ENCODE peak calls at places on chromosomes 4 and X, in nine cellular contexts. One of them, this sample, is unnamed. For H3K9me3, the result is how much of the 10 kb centered on the place peaks cover.

GRCh38 chr4:135072553-135072952 is 871.0 kb upstream of the PABPC4L start:
- DNase-seq in transverse colon: no peak
- DNase-seq in stomach: no peak
- DNase-seq in effector memory CD4-positive, alpha-beta T cell: no peak
- DNase-seq in prostate gland: no peak
- DNase-seq in psoas muscle: no peak
- DNase-seq in endothelial cell of umbilical vein: no peak
- DNase-seq in sigmoid colon: no peak
- DNase-seq in uterus: no peak
- DNase-seq in this sample: no peak

GRCh38 chr4:99248714-99249113 is 29.7 kb upstream of the ADH6 start:
- DNase-seq in transverse colon: no peak
- DNase-seq in sigmoid colon: no peak
- DNase-seq in effector memory CD4-positive, alpha-beta T cell: no peak
- DNase-seq in uterus: no peak
- DNase-seq in psoas muscle: no peak
- DNase-seq in prostate gland: no peak
- DNase-seq in stomach: no peak
- DNase-seq in endothelial cell of umbilical vein: no peak
- DNase-seq in this sample: no peak

GRCh38 chr4:79247695-79248394 is 78.0 kb downstream of the NAA11 start:
- DNase-seq in effector memory CD4-positive, alpha-beta T cell: no peak
- DNase-seq in transverse colon: no peak
- DNase-seq in psoas muscle: no peak
- DNase-seq in prostate gland: no peak
- DNase-seq in uterus: no peak
- DNase-seq in stomach: no peak
- DNase-seq in sigmoid colon: peak
- DNase-seq in endothelial cell of umbilical vein: no peak
- DNase-seq in this sample: no peak

GRCh38 chr4:16843831-16844508 is 54.5 kb downstream of the LDB2 start:
- DNase-seq in stomach: no peak
- DNase-seq in sigmoid colon: no peak
- DNase-seq in uterus: no peak
- DNase-seq in transverse colon: no peak
- DNase-seq in psoas muscle: no peak
- DNase-seq in endothelial cell of umbilical vein: peak
- DNase-seq in effector memory CD4-positive, alpha-beta T cell: no peak
- DNase-seq in prostate gland: no peak
- DNase-seq in this sample: no peak

GRCh38 chr4:109025471-109026076 is 262.7 kb upstream of the ETNPPL start:
- DNase-seq in effector memory CD4-positive, alpha-beta T cell: no peak
- DNase-seq in endothelial cell of umbilical vein: no peak
- DNase-seq in stomach: no peak
- DNase-seq in transverse colon: no peak
- DNase-seq in psoas muscle: no peak
- DNase-seq in uterus: no peak
- DNase-seq in sigmoid colon: no peak
- DNase-seq in prostate gland: no peak
- DNase-seq in this sample: no peak

GRCh38 chr4:20126906-20127305 is 124.8 kb upstream of the SLIT2 start:
- DNase-seq in sigmoid colon: no peak
- DNase-seq in prostate gland: no peak
- DNase-seq in endothelial cell of umbilical vein: no peak
- DNase-seq in transverse colon: no peak
- DNase-seq in stomach: no peak
- DNase-seq in effector memory CD4-positive, alpha-beta T cell: no peak
- DNase-seq in uterus: no peak
- DNase-seq in psoas muscle: no peak
- DNase-seq in this sample: no peak

GRCh38 chrX:49176421-49177326 is 5.0 kb downstream of the PLP2 start:
- DNase-seq in prostate gland: no peak
- DNase-seq in sigmoid colon: peak
- DNase-seq in stomach: no peak
- DNase-seq in endothelial cell of umbilical vein: no peak
- DNase-seq in transverse colon: no peak
- DNase-seq in effector memory CD4-positive, alpha-beta T cell: no peak
- DNase-seq in psoas muscle: no peak
- DNase-seq in uterus: no peak
- DNase-seq in this sample: peak

GRCh38 chrX:108148524-108148923 is 56.9 kb downstream of the ATG4A start:
- DNase-seq in prostate gland: no peak
- DNase-seq in psoas muscle: no peak
- DNase-seq in uterus: no peak
- DNase-seq in effector memory CD4-positive, alpha-beta T cell: no peak
- DNase-seq in sigmoid colon: no peak
- DNase-seq in transverse colon: no peak
- DNase-seq in stomach: no peak
- DNase-seq in endothelial cell of umbilical vein: no peak
- DNase-seq in this sample: no peak

GRCh38 chr4:147840846-147841732 is 109.2 kb downstream of the ARHGAP10 start:
- DNase-seq in psoas muscle: no peak
- DNase-seq in prostate gland: no peak
- DNase-seq in transverse colon: no peak
- DNase-seq in stomach: no peak
- DNase-seq in uterus: no peak
- DNase-seq in sigmoid colon: no peak
- DNase-seq in endothelial cell of umbilical vein: peak
- DNase-seq in effector memory CD4-positive, alpha-beta T cell: no peak
- DNase-seq in this sample: no peak

GRCh38 chr4:79663157-79663556 is 255.1 kb upstream of the GK2 start:
- DNase-seq in sigmoid colon: no peak
- DNase-seq in endothelial cell of umbilical vein: no peak
- DNase-seq in prostate gland: peak
- DNase-seq in stomach: no peak
- DNase-seq in transverse colon: no peak
- DNase-seq in effector memory CD4-positive, alpha-beta T cell: no peak
- DNase-seq in uterus: no peak
- DNase-seq in psoas muscle: no peak
- DNase-seq in this sample: no peak

GRCh38 chr4:5712517-5712916 is 1.5 kb downstream of the EVC start:
- DNase-seq in stomach: no peak
- DNase-seq in psoas muscle: no peak
- DNase-seq in effector memory CD4-positive, alpha-beta T cell: no peak
- DNase-seq in endothelial cell of umbilical vein: no peak
- DNase-seq in transverse colon: no peak
- DNase-seq in uterus: no peak
- DNase-seq in sigmoid colon: no peak
- DNase-seq in prostate gland: no peak
- DNase-seq in this sample: no peak

GRCh38 chrX:69987691-69988090 is 62.0 kb downstream of the AWAT2 start:
- DNase-seq in psoas muscle: no peak
- DNase-seq in transverse colon: no peak
- DNase-seq in prostate gland: no peak
- DNase-seq in sigmoid colon: no peak
- DNase-seq in endothelial cell of umbilical vein: peak
- DNase-seq in effector memory CD4-positive, alpha-beta T cell: no peak
- DNase-seq in uterus: no peak
- DNase-seq in stomach: no peak
- DNase-seq in this sample: no peak

GRCh38 chr4:150181536-150181935 is 103.3 kb downstream of the DCLK2 start:
- DNase-seq in prostate gland: no peak
- DNase-seq in transverse colon: no peak
- DNase-seq in sigmoid colon: no peak
- DNase-seq in stomach: no peak
- DNase-seq in endothelial cell of umbilical vein: peak
- DNase-seq in psoas muscle: no peak
- DNase-seq in uterus: peak
- DNase-seq in effector memory CD4-positive, alpha-beta T cell: no peak
- DNase-seq in this sample: no peak

GRCh38 chr4:184415071-184415470 is 59.3 kb downstream of the IRF2 start:
- DNase-seq in effector memory CD4-positive, alpha-beta T cell: no peak
- DNase-seq in stomach: no peak
- DNase-seq in transverse colon: no peak
- DNase-seq in uterus: no peak
- DNase-seq in psoas muscle: no peak
- DNase-seq in endothelial cell of umbilical vein: no peak
- DNase-seq in sigmoid colon: no peak
- DNase-seq in prostate gland: no peak
- DNase-seq in this sample: no peak

GRCh38 chrX:152072236-152072635 is 66.1 kb downstream of the MAGEA10 start:
- DNase-seq in transverse colon: no peak
- DNase-seq in effector memory CD4-positive, alpha-beta T cell: no peak
- DNase-seq in stomach: no peak
- DNase-seq in psoas muscle: no peak
- DNase-seq in prostate gland: peak
- DNase-seq in sigmoid colon: no peak
- DNase-seq in endothelial cell of umbilical vein: peak
- DNase-seq in uterus: no peak
- DNase-seq in this sample: no peak

GRCh38 chr4:122692641-122693520 is 39.6 kb upstream of the BBS12 start:
- DNase-seq in stomach: no peak
- DNase-seq in endothelial cell of umbilical vein: no peak
- DNase-seq in effector memory CD4-positive, alpha-beta T cell: no peak
- DNase-seq in psoas muscle: no peak
- DNase-seq in transverse colon: no peak
- DNase-seq in uterus: no peak
- DNase-seq in sigmoid colon: no peak
- DNase-seq in prostate gland: no peak
- DNase-seq in this sample: no peak

GRCh38 chr4:253936-254756 is 51.1 kb downstream of the ZNF732 start:
- DNase-seq in stomach: no peak
- DNase-seq in uterus: no peak
- DNase-seq in endothelial cell of umbilical vein: no peak
- DNase-seq in effector memory CD4-positive, alpha-beta T cell: no peak
- DNase-seq in transverse colon: no peak
- DNase-seq in psoas muscle: no peak
- DNase-seq in sigmoid colon: no peak
- DNase-seq in prostate gland: no peak
- DNase-seq in this sample: no peak
- H3K9me3 ChIP-seq in stomach: under half
- H3K9me3 ChIP-seq in uterus: under half
- H3K9me3 ChIP-seq in endothelial cell of umbilical vein: under half
- H3K9me3 ChIP-seq in effector memory CD4-positive, alpha-beta T cell: under half
- H3K9me3 ChIP-seq in transverse colon: half or more
- H3K9me3 ChIP-seq in psoas muscle: half or more
- H3K9me3 ChIP-seq in sigmoid colon: under half
- H3K9me3 ChIP-seq in prostate gland: under half
- H3K9me3 ChIP-seq in this sample: half or more

GRCh38 chrX:153495362-153495751 is 577 bp downstream of the BGN start:
- DNase-seq in prostate gland: no peak
- DNase-seq in transverse colon: no peak
- DNase-seq in psoas muscle: no peak
- DNase-seq in endothelial cell of umbilical vein: no peak
- DNase-seq in sigmoid colon: no peak
- DNase-seq in uterus: peak
- DNase-seq in stomach: no peak
- DNase-seq in effector memory CD4-positive, alpha-beta T cell: no peak
- DNase-seq in this sample: no peak
- H3K4me3 ChIP-seq in prostate gland: no peak
- H3K4me3 ChIP-seq in transverse colon: no peak
- H3K4me3 ChIP-seq in psoas muscle: peak
- H3K4me3 ChIP-seq in endothelial cell of umbilical vein: peak
- H3K4me3 ChIP-seq in sigmoid colon: peak
- H3K4me3 ChIP-seq in uterus: peak
- H3K4me3 ChIP-seq in stomach: peak
- H3K4me3 ChIP-seq in effector memory CD4-positive, alpha-beta T cell: no peak
- H3K4me3 ChIP-seq in this sample: no peak

GRCh38 chr4:52995341-52996030 is 133.4 kb downstream of the RASL11B start:
- DNase-seq in sigmoid colon: no peak
- DNase-seq in transverse colon: no peak
- DNase-seq in endothelial cell of umbilical vein: no peak
- DNase-seq in uterus: no peak
- DNase-seq in effector memory CD4-positive, alpha-beta T cell: no peak
- DNase-seq in stomach: no peak
- DNase-seq in prostate gland: no peak
- DNase-seq in psoas muscle: no peak
- DNase-seq in this sample: no peak
- H3K27ac ChIP-seq in sigmoid colon: peak
- H3K27ac ChIP-seq in transverse colon: peak
- H3K27ac ChIP-seq in endothelial cell of umbilical vein: no peak
- H3K27ac ChIP-seq in uterus: peak
- H3K27ac ChIP-seq in effector memory CD4-positive, alpha-beta T cell: no peak
- H3K27ac ChIP-seq in stomach: peak
- H3K27ac ChIP-seq in prostate gland: no peak
- H3K27ac ChIP-seq in psoas muscle: no peak
- H3K27ac ChIP-seq in this sample: peak

GRCh38 chrX:155865193-155865592 is 16.0 kb upstream of the VAMP7 start:
- DNase-seq in sigmoid colon: no peak
- DNase-seq in uterus: no peak
- DNase-seq in endothelial cell of umbilical vein: no peak
- DNase-seq in psoas muscle: no peak
- DNase-seq in transverse colon: no peak
- DNase-seq in stomach: no peak
- DNase-seq in prostate gland: no peak
- DNase-seq in effector memory CD4-positive, alpha-beta T cell: no peak
- DNase-seq in this sample: no peak

GRCh38 chrX:155867821-155868220 is 13.3 kb upstream of the VAMP7 start:
- DNase-seq in uterus: no peak
- DNase-seq in sigmoid colon: no peak
- DNase-seq in effector memory CD4-positive, alpha-beta T cell: no peak
- DNase-seq in endothelial cell of umbilical vein: no peak
- DNase-seq in stomach: no peak
- DNase-seq in transverse colon: no peak
- DNase-seq in prostate gland: no peak
- DNase-seq in psoas muscle: no peak
- DNase-seq in this sample: no peak

GRCh38 chrX:155864655-155865054 is 16.5 kb upstream of the VAMP7 start:
- DNase-seq in psoas muscle: no peak
- DNase-seq in uterus: no peak
- DNase-seq in transverse colon: no peak
- DNase-seq in endothelial cell of umbilical vein: no peak
- DNase-seq in sigmoid colon: no peak
- DNase-seq in stomach: no peak
- DNase-seq in prostate gland: no peak
- DNase-seq in effector memory CD4-positive, alpha-beta T cell: no peak
- DNase-seq in this sample: no peak
- H3K9me3 ChIP-seq in psoas muscle: under half
- H3K9me3 ChIP-seq in uterus: under half
- H3K9me3 ChIP-seq in transverse colon: under half
- H3K9me3 ChIP-seq in endothelial cell of umbilical vein: under half
- H3K9me3 ChIP-seq in sigmoid colon: under half
- H3K9me3 ChIP-seq in stomach: under half
- H3K9me3 ChIP-seq in prostate gland: under half
- H3K9me3 ChIP-seq in effector memory CD4-positive, alpha-beta T cell: under half
- H3K9me3 ChIP-seq in this sample: under half

GRCh38 chrX:17738737-17739535 is 1.6 kb downstream of the SCML1 start:
- DNase-seq in stomach: no peak
- DNase-seq in transverse colon: no peak
- DNase-seq in uterus: no peak
- DNase-seq in effector memory CD4-positive, alpha-beta T cell: no peak
- DNase-seq in prostate gland: no peak
- DNase-seq in sigmoid colon: no peak
- DNase-seq in psoas muscle: no peak
- DNase-seq in endothelial cell of umbilical vein: peak
- DNase-seq in this sample: no peak
- H3K4me3 ChIP-seq in stomach: peak
- H3K4me3 ChIP-seq in transverse colon: peak
- H3K4me3 ChIP-seq in uterus: peak
- H3K4me3 ChIP-seq in effector memory CD4-positive, alpha-beta T cell: peak
- H3K4me3 ChIP-seq in prostate gland: peak
- H3K4me3 ChIP-seq in sigmoid colon: peak
- H3K4me3 ChIP-seq in psoas muscle: peak
- H3K4me3 ChIP-seq in endothelial cell of umbilical vein: peak
- H3K4me3 ChIP-seq in this sample: no peak

DNA sequence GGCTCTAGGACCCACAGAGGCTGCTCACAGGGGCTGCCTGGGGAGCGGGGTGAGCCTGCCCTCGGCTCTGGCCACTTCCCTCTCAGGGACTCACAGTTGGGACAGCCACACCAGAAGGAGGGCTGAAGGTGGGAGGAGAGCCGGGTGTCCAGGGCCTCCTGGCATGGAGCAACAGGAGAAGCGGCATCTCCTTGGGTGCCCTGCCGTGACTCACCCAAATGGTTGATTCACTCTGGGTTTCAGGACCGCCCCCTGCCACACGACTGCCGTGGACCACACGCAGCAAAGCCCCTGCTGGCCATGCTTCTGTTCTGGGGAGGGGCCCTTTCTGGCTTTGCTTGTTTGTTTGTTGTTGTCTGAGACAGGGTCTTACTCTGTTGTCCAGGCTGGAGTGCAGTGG is 86.0 kb upstream of the AFAP1 start:
- DNase-seq in effector memory CD4-positive, alpha-beta T cell: no peak
- DNase-seq in prostate gland: no peak
- DNase-seq in sigmoid colon: no peak
- DNase-seq in psoas muscle: no peak
- DNase-seq in stomach: no peak
- DNase-seq in endothelial cell of umbilical vein: no peak
- DNase-seq in uterus: no peak
- DNase-seq in transverse colon: no peak
- DNase-seq in this sample: no peak
- H3K27ac ChIP-seq in effector memory CD4-positive, alpha-beta T cell: no peak
- H3K27ac ChIP-seq in prostate gland: no peak
- H3K27ac ChIP-seq in sigmoid colon: no peak
- H3K27ac ChIP-seq in psoas muscle: no peak
- H3K27ac ChIP-seq in stomach: no peak
- H3K27ac ChIP-seq in endothelial cell of umbilical vein: no peak
- H3K27ac ChIP-seq in uterus: no peak
- H3K27ac ChIP-seq in transverse colon: no peak
- H3K27ac ChIP-seq in this sample: no peak

This sample was measured in adrenal gland.